ENCODE peak calls at places on chromosome 2, in four cellular contexts. V, U, A and Q are unnamed samples.
A peak's percentile ranks its signal among the peaks of the same experiment; 100 is the strongest.

GRCh38 chr2:219059725-219060682 is 717 bp downstream of the IHH start:
- DNase-seq in V (no peak), U (peak; percentile 37), A (no peak), Q (peak; percentile 49)

GRCh38 chr2:237714690-237715458 is 83.7 kb upstream of the RBM44 start:
- DNase-seq in V (peak; percentile 66), U (no peak), A (peak; percentile 88), Q (no peak)

GRCh38 chr2:26982102-26982742 is 11.8 kb downstream of the MAPRE3 start:
- DNase-seq in V (peak; percentile 36), U (peak; percentile 85), A (peak; percentile 37), Q (peak; percentile 89)

GRCh38 chr2:101704046-101704466 is 6.5 kb downstream of the MAP4K4 start:
- DNase-seq in V (peak; percentile 77), U (no peak), A (peak; percentile 74), Q (no peak)

GRCh38 chr2:241858206-241859016 is at the start of gene PDCD1:
- DNase-seq in V (no peak), U (peak; percentile 47), A (no peak), Q (no peak)

GRCh38 chr2:175034728-175035127 is 29.5 kb upstream of the CHN1 start:
- DNase-seq in V (no peak), U (no peak), A (no peak), Q (no peak)

GRCh38 chr2:219446101-219446504 is 11.5 kb downstream of the SPEG start:
- DNase-seq in V (peak; percentile 67), U (no peak), A (peak; percentile 63), Q (no peak)

GRCh38 chr2:225041210-225041870 is 928 bp downstream of the DOCK10 start:
- DNase-seq in V (peak; percentile 62), U (peak; percentile 51), A (peak; percentile 48), Q (peak; percentile 30)

GRCh38 chr2:223643310-223643709 is 41.1 kb upstream of the SCG2 start:
- DNase-seq in V (peak; percentile 24), U (no peak), A (no peak), Q (no peak)

GRCh38 chr2:66080136-66080535 is 354.8 kb upstream of the MEIS1 start:
- DNase-seq in V (no peak), U (no peak), A (no peak), Q (no peak)

DNA sequence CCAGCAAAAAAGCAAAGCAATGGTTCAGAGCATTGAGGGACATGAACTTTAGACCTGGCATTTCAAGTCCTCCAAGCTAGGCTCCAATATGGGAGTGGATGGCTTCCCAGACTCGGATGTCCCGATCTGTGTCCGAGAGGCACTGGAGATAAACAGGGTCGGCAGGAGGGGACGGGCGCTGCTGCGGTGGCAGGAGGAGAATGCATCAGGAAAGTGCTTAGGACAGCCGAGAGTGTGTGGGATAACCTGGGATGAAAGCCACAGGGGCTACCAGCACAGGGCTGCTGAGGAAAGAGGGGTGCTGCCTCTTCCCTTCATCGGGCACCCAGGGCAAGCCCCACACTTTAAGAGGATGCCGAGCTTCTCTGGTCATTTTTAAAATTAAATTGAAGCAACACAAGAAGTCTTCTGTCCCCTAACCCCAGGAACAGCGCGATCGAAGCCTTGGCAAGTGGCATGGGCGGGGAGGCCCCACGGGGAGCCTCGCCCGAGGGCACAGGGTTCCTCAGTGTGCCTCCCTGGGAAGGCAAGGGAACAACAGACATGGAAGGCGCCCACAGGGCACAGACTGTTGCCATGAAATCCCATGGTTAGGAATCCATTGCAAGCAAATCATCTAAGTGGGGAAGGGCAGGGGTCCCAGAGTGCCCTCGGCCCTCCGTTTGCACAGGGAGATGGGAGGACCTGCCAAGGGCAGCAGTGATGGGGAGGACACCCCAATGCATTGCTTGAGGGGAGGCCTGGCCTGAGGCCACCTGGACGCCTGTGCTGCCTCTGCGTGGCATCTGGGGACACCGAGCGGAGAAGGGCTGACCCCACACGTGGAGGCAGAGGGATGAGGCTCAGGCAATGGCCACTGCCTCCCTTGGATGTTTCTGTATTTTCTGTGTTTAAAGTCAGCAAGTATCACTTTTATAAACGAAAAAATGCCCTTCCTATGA is 78.5 kb upstream of the GPC1 start:
- DNase-seq in V (no peak), U (no peak), A (no peak), Q (no peak)
- H3K27me3 ChIP-seq in V (peaks cover 6% of the 10 kb centered on the region), U (no peaks in the 10 kb centered on the region), A (peaks cover 3% of the 10 kb centered on the region), Q (no peaks in the 10 kb centered on the region)

GRCh38 chr2:134292514-134292913 is 38.6 kb downstream of the MGAT5 start:
- DNase-seq in V (no peak), U (no peak), A (no peak), Q (no peak)

GRCh38 chr2:134290363-134290762 is 36.5 kb downstream of the MGAT5 start:
- DNase-seq in V (no peak), U (no peak), A (no peak), Q (peak; percentile 37)

GRCh38 chr2:134293719-134294537 is 40.1 kb downstream of the MGAT5 start:
- DNase-seq in V (no peak), U (no peak), A (no peak), Q (no peak)

GRCh38 chr2:134299334-134299733 is 45.5 kb downstream of the MGAT5 start:
- DNase-seq in V (no peak), U (no peak), A (no peak), Q (no peak)

DNA sequence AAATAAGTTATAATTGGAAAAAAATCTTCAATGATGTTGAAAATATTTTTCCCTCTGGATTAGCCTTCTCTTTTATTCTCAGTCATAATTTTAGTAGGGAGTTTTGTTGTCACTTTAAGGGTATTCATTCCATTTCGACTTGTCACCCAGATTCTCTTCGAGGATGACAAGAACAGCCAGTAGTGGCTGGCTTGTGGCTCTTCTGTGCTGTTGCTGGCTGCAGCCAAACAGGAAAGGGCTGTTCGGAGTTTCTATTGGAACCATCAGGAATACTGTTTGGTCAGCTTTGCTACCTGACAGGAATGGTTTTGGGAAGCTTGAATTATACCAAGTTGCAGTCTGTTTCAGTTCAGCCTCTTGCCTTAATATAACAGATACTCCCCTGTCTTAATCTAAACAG is 41.6 kb downstream of the MGAT5 start:
- DNase-seq in V (no peak), U (no peak), A (no peak), Q (no peak)
- H3K4me1 ChIP-seq in V (peaks cover 5% of the 10 kb centered on the region), U (peaks cover 12% of the 10 kb centered on the region), A (no peaks in the 10 kb centered on the region), Q (peaks cover 3% of the 10 kb centered on the region)

GRCh38 chr2:29323961-29324360 is 208.7 kb downstream of the CLIP4 start:
- DNase-seq in V (peak; percentile 9), U (no peak), A (peak; percentile 80), Q (no peak)

GRCh38 chr2:29323301-29323700 is 208.1 kb downstream of the CLIP4 start:
- DNase-seq in V (no peak), U (no peak), A (peak; percentile 15), Q (no peak)

GRCh38 chr2:29325544-29325943 is 210.3 kb downstream of the CLIP4 start:
- DNase-seq in V (no peak), U (no peak), A (peak; percentile 8), Q (no peak)

GRCh38 chr2:29329899-29330298 is 214.7 kb downstream of the CLIP4 start:
- DNase-seq in V (no peak), U (no peak), A (no peak), Q (no peak)

GRCh38 chr2:29326926-29327325 is 211.7 kb downstream of the CLIP4 start:
- DNase-seq in V (no peak), U (no peak), A (peak; percentile 82), Q (no peak)
- H3K27me3 ChIP-seq in V (peaks cover 7% of the 10 kb centered on the region), U (no peaks in the 10 kb centered on the region), A (no peaks in the 10 kb centered on the region), Q (no peaks in the 10 kb centered on the region)

DNA sequence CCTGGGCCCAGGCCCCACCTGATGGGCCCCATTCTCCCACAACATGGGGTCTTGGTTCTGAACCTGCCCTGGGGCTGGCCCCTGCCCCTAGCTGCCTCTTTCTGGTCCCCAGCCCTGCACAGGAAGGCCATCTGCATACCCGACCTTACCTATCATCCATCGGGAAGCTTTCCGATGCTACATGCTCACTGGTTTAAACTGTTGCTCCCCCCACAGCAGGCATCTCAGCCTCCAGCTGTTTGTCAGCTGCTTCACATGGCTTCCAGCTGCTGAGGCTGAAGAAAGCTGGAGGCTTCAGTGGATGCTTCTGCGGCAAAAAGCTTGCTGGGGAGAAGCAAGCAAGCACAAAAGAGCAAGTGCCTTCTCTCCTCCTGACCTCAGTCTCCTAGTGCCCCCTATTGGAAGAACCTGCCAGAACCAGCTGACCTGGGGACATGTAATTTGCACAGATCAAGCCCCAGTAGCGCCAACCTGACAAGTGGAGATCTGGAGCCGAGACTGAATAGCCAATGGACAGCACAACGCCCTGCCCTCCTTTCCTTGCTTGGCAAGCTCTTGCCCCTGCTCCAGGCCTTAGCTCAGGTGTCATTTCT is 24.1 kb upstream of the RHOB start:
- DNase-seq in V (peak; percentile 51), U (peak; percentile 25), A (no peak), Q (no peak)
- H3K4me1 ChIP-seq in V (peaks cover 38% of the 10 kb centered on the region), U (peaks cover 31% of the 10 kb centered on the region), A (peaks cover 25% of the 10 kb centered on the region), Q (no peaks in the 10 kb centered on the region)

GRCh38 chr2:181655519-181655918 is 1.4 kb downstream of the CERKL start:
- DNase-seq in V (peak; percentile 12), U (no peak), A (no peak), Q (peak; percentile 49)

GRCh38 chr2:181660181-181660580 is 3.3 kb upstream of the CERKL start:
- DNase-seq in V (no peak), U (no peak), A (no peak), Q (peak; percentile 72)

GRCh38 chr2:181658444-181658843 is 1.5 kb upstream of the CERKL start:
- DNase-seq in V (no peak), U (no peak), A (no peak), Q (peak; percentile 20)

GRCh38 chr2:181657379-181657778 is 474 bp upstream of the CERKL start:
- DNase-seq in V (no peak), U (no peak), A (no peak), Q (peak; percentile 8)

DNA sequence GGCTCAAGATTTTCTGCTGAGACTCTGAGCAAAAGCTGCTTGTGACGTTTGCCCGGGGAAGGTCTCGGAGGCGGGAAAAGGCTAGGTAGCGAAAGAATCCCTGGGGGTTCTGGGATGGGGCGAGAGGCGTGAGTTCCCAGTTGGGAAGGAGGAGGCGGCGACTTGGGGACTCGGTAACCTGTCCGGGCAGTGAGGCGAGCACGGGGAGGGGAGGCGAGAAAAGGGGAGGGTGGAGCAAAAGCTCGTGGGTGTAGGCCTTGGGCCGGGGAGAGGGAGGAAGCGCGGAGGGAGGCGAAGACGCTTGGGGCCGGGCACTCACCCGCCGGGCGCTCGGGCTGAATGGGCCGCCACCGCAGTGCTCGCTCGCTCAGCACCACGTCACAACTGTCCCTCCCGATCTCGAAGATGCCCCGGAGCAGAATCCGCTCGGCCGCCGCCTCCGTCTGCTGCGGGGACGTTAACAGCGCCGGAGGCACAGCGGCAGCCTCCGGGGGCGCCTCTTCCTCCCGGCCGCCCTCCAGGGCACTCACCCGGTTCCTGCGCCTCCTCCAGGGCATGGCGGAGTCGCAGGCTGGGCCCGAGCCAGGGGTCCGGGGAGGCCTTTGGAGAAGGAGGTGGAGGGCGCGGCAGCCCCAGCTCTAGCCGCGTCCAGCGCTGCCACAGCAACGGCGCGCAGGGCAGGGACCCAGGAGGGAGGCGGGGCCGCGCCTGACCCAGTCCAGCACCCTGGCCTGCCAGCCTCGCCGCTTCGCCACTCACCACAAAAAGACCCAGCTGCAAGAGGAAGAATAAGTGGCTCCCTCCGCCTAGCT is at the start of gene CERKL:
- DNase-seq in V (peak; percentile 2), U (peak; percentile 38), A (peak; percentile 14), Q (peak; percentile 85)
- H3K27me3 ChIP-seq in V (peaks cover 35% of the 10 kb centered on the region), U (peaks cover 25% of the 10 kb centered on the region), A (peaks cover 20% of the 10 kb centered on the region), Q (peaks cover 9% of the 10 kb centered on the region)

GRCh38 chr2:46175409-46175808 is 121.8 kb upstream of the EPAS1 start:
- DNase-seq in V (peak; percentile 68), U (no peak), A (peak; percentile 79), Q (no peak)
- H3K4me1 ChIP-seq in V (peaks cover 32% of the 10 kb centered on the region), U (peaks cover 21% of the 10 kb centered on the region), A (peaks cover 39% of the 10 kb centered on the region), Q (peaks cover 4% of the 10 kb centered on the region)

GRCh38 chr2:63378589-63378988 is 209.7 kb downstream of the WDPCP start:
- DNase-seq in V (no peak), U (no peak), A (peak; percentile 11), Q (no peak)
- H3K27me3 ChIP-seq in V (no peaks in the 10 kb centered on the region), U (no peaks in the 10 kb centered on the region), A (no peaks in the 10 kb centered on the region), Q (no peaks in the 10 kb centered on the region)

GRCh38 chr2:109261906-109262631 is 133.1 kb downstream of the SH3RF3 start:
- DNase-seq in V (no peak), U (no peak), A (no peak), Q (no peak)
- H3K4me1 ChIP-seq in V (peaks cover 25% of the 10 kb centered on the region), U (peaks cover 11% of the 10 kb centered on the region), A (no peaks in the 10 kb centered on the region), Q (no peaks in the 10 kb centered on the region)